ENCODE peak calls at places on chromosomes 13 and 19, in eight cellular contexts. F is pancreas; L is kidney epithelial cell; C is GM12865; K is lower lobe of right lung; B is PC-9; P is body of pancreas; J is CD8-positive, alpha-beta T cell. O is an unnamed sample.

GRCh38 chr19:57088125-57088524 is 31.7 kb upstream of the USP29 start:
- DNase-seq in F (no peak), L (no peak), C (no peak), K (no peak), B (no peak), P (no peak), J (no peak), O (no peak)

GRCh38 chr13:27696731-27697130 is 75.0 kb downstream of the POLR1D start:
- DNase-seq in F (no peak), L (no peak), C (no peak), K (no peak), B (no peak), P (no peak), J (no peak), O (no peak)

GRCh38 chr13:112131740-112132113 is 64.8 kb downstream of the SOX1 start:
- DNase-seq in F (no peak), L (no peak), C (no peak), K (peak), B (no peak), P (peak), J (no peak), O (no peak)

GRCh38 chr19:16391301-16392055 is 66.9 kb downstream of the KLF2 start:
- DNase-seq in F (no peak), L (no peak), C (no peak), K (no peak), B (no peak), P (peak), J (no peak), O (no peak)

GRCh38 chr13:42041684-42042035 is 6.8 kb upstream of the DGKH start:
- DNase-seq in F (peak), L (no peak), C (peak), K (peak), B (peak), P (peak), J (no peak), O (peak)

GRCh38 chr13:28678809-28679208 is 19.9 kb downstream of the POMP start:
- DNase-seq in F (no peak), L (no peak), C (no peak), K (no peak), B (no peak), P (no peak), J (no peak), O (no peak)

GRCh38 chr13:41942462-41943094 is 18.3 kb downstream of the VWA8 start:
- DNase-seq in F (no peak), L (no peak), C (peak), K (no peak), B (no peak), P (no peak), J (no peak), O (peak)

GRCh38 chr13:98890186-98890585 is 87.7 kb downstream of the DOCK9 start:
- DNase-seq in F (no peak), L (peak), C (no peak), K (no peak), B (peak), P (no peak), J (no peak), O (peak)

GRCh38 chr13:113635048-113635420 is 23.0 kb downstream of the ATP4B start:
- DNase-seq in F (no peak), L (no peak), C (no peak), K (peak), B (no peak), P (no peak), J (no peak), O (no peak)

GRCh38 chr13:28469316-28469715 is 25.6 kb downstream of the FLT1 start:
- DNase-seq in F (no peak), L (no peak), C (no peak), K (no peak), B (no peak), P (no peak), J (no peak), O (no peak)

GRCh38 chr19:13022111-13022858 is 27.0 kb downstream of the NFIX start:
- DNase-seq in F (no peak), L (no peak), C (peak), K (peak), B (no peak), P (no peak), J (no peak), O (peak)

GRCh38 chr19:16598848-16599247 is 26.6 kb upstream of the SLC35E1 start:
- DNase-seq in F (no peak), L (no peak), C (no peak), K (no peak), B (no peak), P (no peak), J (no peak), O (no peak)

GRCh38 chr19:34178276-34178614 is 5.9 kb downstream of the LSM14A start:
- DNase-seq in F (no peak), L (no peak), C (peak), K (no peak), B (no peak), P (no peak), J (no peak), O (no peak)

GRCh38 chr19:46710687-46711086 is 6.2 kb downstream of the PRKD2 start:
- DNase-seq in F (no peak), L (no peak), C (no peak), K (no peak), B (no peak), P (no peak), J (no peak), O (no peak)

GRCh38 chr13:110347535-110348308 is 40.6 kb downstream of the COL4A2 start:
- DNase-seq in F (no peak), L (peak), C (no peak), K (no peak), B (peak), P (no peak), J (no peak), O (peak)

GRCh38 chr19:43700368-43701015 is 15.4 kb upstream of the IRGC start:
- DNase-seq in F (no peak), L (no peak), C (no peak), K (peak), B (no peak), P (peak), J (peak), O (peak)

GRCh38 chr13:42065414-42065813 is 17.0 kb downstream of the DGKH start:
- DNase-seq in F (no peak), L (no peak), C (no peak), K (no peak), B (no peak), P (no peak), J (no peak), O (no peak)

GRCh38 chr19:39001016-39001415 is 25.5 kb upstream of the FBXO17 start:
- DNase-seq in F (no peak), L (no peak), C (no peak), K (no peak), B (no peak), P (no peak), J (no peak), O (no peak)

GRCh38 chr13:98026457-98026857 is 73.0 kb downstream of the IPO5 start:
- DNase-seq in F (no peak), L (no peak), C (no peak), K (no peak), B (no peak), P (no peak), J (no peak), O (no peak)

GRCh38 chr13:39144941-39145533 is 106.8 kb downstream of the NHLRC3 start:
- DNase-seq in F (peak), L (peak), C (peak), K (no peak), B (no peak), P (peak), J (no peak), O (peak)

GRCh38 chr13:111474136-111475002 is 153.9 kb downstream of the TEX29 start:
- DNase-seq in F (peak), L (no peak), C (peak), K (no peak), B (peak), P (no peak), J (no peak), O (peak)

GRCh38 chr19:18278521-18279265 is 2.7 kb downstream of the JUND start:
- DNase-seq in F (peak), L (no peak), C (peak), K (no peak), B (peak), P (peak), J (peak), O (peak)

GRCh38 chr13:103772576-103772975 is 706.4 kb upstream of the SLC10A2 start:
- DNase-seq in F (no peak), L (no peak), C (peak), K (no peak), B (no peak), P (no peak), J (no peak), O (no peak)

GRCh38 chr13:99432637-99433542 is 68.4 kb upstream of the TM9SF2 start:
- DNase-seq in F (no peak), L (peak), C (peak), K (peak), B (peak), P (peak), J (peak), O (peak)

GRCh38 chr13:32426191-32426980 is 1.5 kb downstream of the N4BP2L1 start:
- DNase-seq in F (no peak), L (no peak), C (peak), K (no peak), B (no peak), P (no peak), J (peak), O (no peak)

GRCh38 chr19:29682236-29682895 is 17.1 kb downstream of the PLEKHF1 start:
- DNase-seq in F (no peak), L (no peak), C (no peak), K (peak), B (no peak), P (no peak), J (no peak), O (no peak)

GRCh38 chr13:46527237-46527636 is 25.7 kb upstream of the LRCH1 start:
- DNase-seq in F (no peak), L (no peak), C (no peak), K (no peak), B (no peak), P (no peak), J (no peak), O (no peak)

GRCh38 chr13:57739791-57740190 is 108.2 kb downstream of the PCDH17 start:
- DNase-seq in F (no peak), L (no peak), C (no peak), K (no peak), B (no peak), P (no peak), J (no peak), O (no peak)

GRCh38 chr19:45123440-45123850 is 30.5 kb downstream of the PPP1R37 start:
- DNase-seq in F (no peak), L (no peak), C (no peak), K (no peak), B (peak), P (no peak), J (no peak), O (no peak)

GRCh38 chr19:36151144-36152051 is 849 bp downstream of the COX7A1 start:
- DNase-seq in F (no peak), L (no peak), C (no peak), K (no peak), B (no peak), P (peak), J (no peak), O (no peak)

GRCh38 chr19:39160523-39160861 is 34.9 kb downstream of the PAK4 start:
- DNase-seq in F (peak), L (no peak), C (no peak), K (no peak), B (no peak), P (peak), J (no peak), O (peak)

GRCh38 chr19:862529-863304 is 3.3 kb downstream of the CFD start:
- DNase-seq in F (peak), L (no peak), C (peak), K (peak), B (no peak), P (peak), J (peak), O (peak)

GRCh38 chr19:861099-861755 is 1.8 kb downstream of the CFD start:
- DNase-seq in F (no peak), L (no peak), C (no peak), K (no peak), B (no peak), P (no peak), J (no peak), O (no peak)

GRCh38 chr19:863305-863620 is 3.8 kb downstream of the CFD start:
- DNase-seq in F (no peak), L (no peak), C (no peak), K (no peak), B (no peak), P (no peak), J (no peak), O (no peak)

GRCh38 chr19:860481-861098 is 1.1 kb downstream of the CFD start:
- DNase-seq in F (peak), L (no peak), C (peak), K (peak), B (peak), P (peak), J (peak), O (no peak)

DNA sequence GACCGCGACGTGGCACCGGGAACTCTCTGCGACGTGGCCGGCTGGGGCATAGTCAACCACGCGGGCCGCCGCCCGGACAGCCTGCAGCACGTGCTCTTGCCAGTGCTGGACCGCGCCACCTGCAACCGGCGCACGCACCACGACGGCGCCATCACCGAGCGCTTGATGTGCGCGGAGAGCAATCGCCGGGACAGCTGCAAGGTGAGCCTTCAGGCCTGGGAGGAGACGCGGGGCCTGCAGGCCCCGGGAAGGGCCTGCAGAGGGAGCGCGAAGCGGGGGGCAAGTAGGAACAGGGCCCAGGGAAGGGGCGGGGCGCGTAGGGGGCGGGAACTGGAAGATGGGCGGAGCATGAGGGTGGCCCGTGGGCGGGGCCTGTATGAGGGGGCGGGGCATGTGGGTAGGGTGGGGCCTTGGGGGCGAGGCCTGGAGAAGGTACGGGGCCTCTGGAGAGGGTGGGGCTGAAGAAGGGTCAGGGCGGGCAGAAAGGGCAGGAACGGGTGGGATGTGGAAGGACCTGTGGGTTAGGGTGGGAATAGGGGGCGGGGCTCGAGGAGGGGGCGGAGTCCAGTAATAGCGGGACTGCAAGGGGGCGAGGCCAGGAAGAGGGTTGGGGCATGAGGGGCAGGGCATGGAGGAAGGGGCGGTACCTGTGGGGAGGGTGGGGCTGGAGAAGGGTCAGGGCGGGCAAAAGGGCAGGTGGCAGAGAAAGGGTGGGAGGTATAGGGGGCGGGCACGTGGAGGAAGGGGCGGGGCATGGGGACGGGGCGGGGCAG is 2.5 kb downstream of the CFD start:
- DNase-seq in F (peak), L (no peak), C (peak), K (peak), B (no peak), P (no peak), J (peak), O (no peak)
- H3K4me3 ChIP-seq in F (no peak), L (no peak), C (no peak), K (peak), B (no peak), P (no peak), J (no peak), O (no peak)

GRCh38 chr19:7731218-7731595 is 703 bp downstream of the CLEC4G start:
- DNase-seq in F (no peak), L (no peak), C (no peak), K (no peak), B (no peak), P (no peak), J (no peak), O (no peak)
- H3K4me3 ChIP-seq in F (no peak), L (no peak), C (no peak), K (no peak), B (no peak), P (no peak), J (no peak), O (no peak)

DNA sequence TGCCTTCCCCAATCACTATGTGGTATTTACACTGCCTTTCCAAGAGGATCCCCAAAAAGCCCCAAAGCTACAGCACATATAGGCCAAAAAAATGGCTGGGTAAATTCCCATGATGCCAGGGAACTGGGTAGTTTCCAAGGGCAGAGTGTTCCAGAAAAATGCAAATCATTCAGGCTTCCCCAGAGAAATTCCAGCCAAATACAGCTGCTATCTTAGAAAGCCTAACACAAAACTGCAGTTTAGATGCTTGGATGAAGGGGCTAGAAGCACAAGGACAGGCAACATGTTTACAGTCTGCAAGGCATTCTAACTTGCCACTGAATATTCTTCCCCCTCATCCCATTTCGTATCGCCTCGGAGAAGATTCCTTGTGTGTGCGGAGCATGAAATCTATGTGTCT is 6.2 kb downstream of the FOXO1 start:
- DNase-seq in F (no peak), L (no peak), C (no peak), K (no peak), B (no peak), P (no peak), J (no peak), O (no peak)
- H3K4me3 ChIP-seq in F (no peak), L (no peak), C (no peak), K (no peak), B (no peak), P (no peak), J (no peak), O (no peak)

GRCh38 chr13:52847322-52847681 is 1.1 kb downstream of the PCDH8 start:
- DNase-seq in F (no peak), L (no peak), C (no peak), K (no peak), B (no peak), P (no peak), J (no peak), O (no peak)

GRCh38 chr13:52847682-52848432 is 583 bp downstream of the PCDH8 start:
- DNase-seq in F (no peak), L (no peak), C (no peak), K (no peak), B (no peak), P (no peak), J (no peak), O (no peak)

GRCh38 chr13:52846567-52847321 is 1.7 kb downstream of the PCDH8 start:
- DNase-seq in F (peak), L (no peak), C (no peak), K (peak), B (no peak), P (peak), J (no peak), O (no peak)

GRCh38 chr13:52845334-52845761 is 3.1 kb downstream of the PCDH8 start:
- DNase-seq in F (no peak), L (no peak), C (no peak), K (no peak), B (no peak), P (no peak), J (no peak), O (no peak)

GRCh38 chr13:52845766-52846566 is 2.5 kb downstream of the PCDH8 start:
- DNase-seq in F (no peak), L (no peak), C (no peak), K (peak), B (no peak), P (peak), J (no peak), O (no peak)
- H3K4me3 ChIP-seq in F (no peak), L (peak), C (no peak), K (no peak), B (no peak), P (no peak), J (no peak), O (no peak)

GRCh38 chr13:35475960-35476943 is at the start of gene MAB21L1:
- DNase-seq in F (no peak), L (no peak), C (peak), K (no peak), B (no peak), P (no peak), J (no peak), O (peak)

GRCh38 chr13:35478384-35479222 is 2.1 kb upstream of the MAB21L1 start:
- DNase-seq in F (no peak), L (no peak), C (peak), K (no peak), B (no peak), P (no peak), J (no peak), O (no peak)

GRCh38 chr13:35481777-35482176 is 5.3 kb upstream of the MAB21L1 start:
- DNase-seq in F (no peak), L (no peak), C (no peak), K (no peak), B (no peak), P (no peak), J (no peak), O (no peak)

GRCh38 chr13:35479223-35479536 is 2.7 kb upstream of the MAB21L1 start:
- DNase-seq in F (no peak), L (no peak), C (no peak), K (no peak), B (no peak), P (no peak), J (no peak), O (no peak)

GRCh38 chr13:35479691-35480090 is 3.2 kb upstream of the MAB21L1 start:
- DNase-seq in F (no peak), L (no peak), C (no peak), K (no peak), B (no peak), P (no peak), J (no peak), O (no peak)
- H3K4me3 ChIP-seq in F (no peak), L (no peak), C (no peak), K (no peak), B (no peak), P (no peak), J (no peak), O (no peak)

GRCh38 chr13:43128504-43128929 is 105.1 kb downstream of the DNAJC15 start:
- DNase-seq in F (no peak), L (no peak), C (peak), K (no peak), B (no peak), P (no peak), J (no peak), O (no peak)

GRCh38 chr13:43127103-43127817 is 103.9 kb downstream of the DNAJC15 start:
- DNase-seq in F (no peak), L (no peak), C (no peak), K (no peak), B (no peak), P (no peak), J (no peak), O (no peak)

GRCh38 chr13:43127827-43128226 is 104.4 kb downstream of the DNAJC15 start:
- DNase-seq in F (no peak), L (no peak), C (peak), K (no peak), B (no peak), P (no peak), J (no peak), O (peak)

GRCh38 chr13:43129511-43130130 is 106.2 kb downstream of the DNAJC15 start:
- DNase-seq in F (no peak), L (no peak), C (no peak), K (no peak), B (no peak), P (no peak), J (no peak), O (no peak)

GRCh38 chr13:43129021-43129420 is 105.6 kb downstream of the DNAJC15 start:
- DNase-seq in F (no peak), L (no peak), C (peak), K (no peak), B (no peak), P (no peak), J (no peak), O (no peak)
- H3K4me3 ChIP-seq in F (no peak), L (no peak), C (peak), K (no peak), B (no peak), P (no peak), J (no peak), O (no peak)

DNA sequence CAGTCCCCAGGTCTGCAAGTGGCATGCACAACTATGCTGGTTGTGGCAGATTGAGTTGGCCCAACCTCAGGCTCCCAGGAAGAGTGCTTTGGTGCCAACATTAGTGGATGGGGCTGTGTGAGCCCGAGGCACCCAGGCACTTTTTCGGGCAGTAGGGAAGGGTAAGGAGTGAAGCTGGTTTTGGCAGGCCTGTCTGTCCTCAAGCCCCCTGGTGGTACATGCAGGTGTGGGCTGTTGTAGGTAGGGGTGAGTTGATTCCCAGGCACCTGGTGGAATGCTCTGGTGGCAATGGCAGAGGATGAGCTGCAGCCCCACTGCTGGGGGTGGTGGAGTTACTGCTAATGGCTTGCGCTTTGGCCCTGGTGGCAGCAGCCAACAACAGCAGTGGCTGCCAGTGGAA is 723.7 kb upstream of the SLITRK1 start:
- DNase-seq in F (no peak), L (no peak), C (no peak), K (no peak), B (no peak), P (no peak), J (no peak), O (no peak)
- H3K4me3 ChIP-seq in F (no peak), L (no peak), C (no peak), K (no peak), B (no peak), P (no peak), J (no peak), O (no peak)